ENCODE peak calls at places on chromosomes 13 and 19, in nine cellular contexts. U, Z, Y, N, T, S, R, P and Q are unnamed samples.

GRCh38 chr13:65889368-65889767 is 1340.8 kb downstream of the PCDH9 start:
- DNase-seq in U (no peak), Z (no peak), Y (peak; percentile 47), N (no peak), T (no peak), S (no peak), R (no peak), P (no peak), Q (peak; percentile 44)

GRCh38 chr19:11381535-11382369 is 2.4 kb downstream of the EPOR start:
- DNase-seq in U (peak; percentile 66), Z (no peak), Y (peak; percentile 88), N (peak; percentile 63), T (peak; percentile 79), S (peak; percentile 79), R (peak; percentile 81), P (peak; percentile 64), Q (peak; percentile 93)

GRCh38 chr13:75901509-75901908 is 265.4 kb downstream of the LMO7 start:
- DNase-seq in U (no peak), Z (no peak), Y (no peak), N (no peak), T (no peak), S (no peak), R (no peak), P (no peak), Q (no peak)

GRCh38 chr13:51241720-51242119 is 19.5 kb downstream of the FAM124A start:
- DNase-seq in U (no peak), Z (no peak), Y (no peak), N (peak; percentile 40), T (peak; percentile 22), S (no peak), R (no peak), P (peak; percentile 65), Q (peak; percentile 95)

GRCh38 chr19:47512183-47512947 is 2.5 kb downstream of the NAPA start:
- DNase-seq in U (no peak), Z (no peak), Y (peak; percentile 52), N (peak; percentile 92), T (peak; percentile 45), S (no peak), R (no peak), P (no peak), Q (peak; percentile 73)

GRCh38 chr13:80612804-80613203 is 271.9 kb upstream of the SPRY2 start:
- DNase-seq in U (no peak), Z (no peak), Y (no peak), N (no peak), T (no peak), S (no peak), R (no peak), P (no peak), Q (no peak)

GRCh38 chr13:20565120-20565736 is 1.7 kb upstream of the IFT88 start:
- DNase-seq in U (no peak), Z (no peak), Y (no peak), N (no peak), T (no peak), S (no peak), R (no peak), P (no peak), Q (no peak)

GRCh38 chr19:3821857-3822364 is 35.7 kb upstream of the MATK start:
- DNase-seq in U (peak; percentile 88), Z (no peak), Y (peak; percentile 10), N (peak; percentile 64), T (peak; percentile 26), S (peak; percentile 76), R (peak; percentile 63), P (peak; percentile 37), Q (peak; percentile 20)

GRCh38 chr13:24038846-24039330 is 121.6 kb upstream of the SPATA13 start:
- DNase-seq in U (no peak), Z (no peak), Y (peak; percentile 74), N (peak; percentile 48), T (peak; percentile 49), S (no peak), R (no peak), P (no peak), Q (peak; percentile 61)

GRCh38 chr13:46321494-46322225 is 65.4 kb downstream of the RUBCNL start:
- DNase-seq in U (peak; percentile 49), Z (no peak), Y (peak; percentile 44), N (peak; percentile 64), T (peak; percentile 80), S (peak; percentile 29), R (peak; percentile 70), P (peak; percentile 27), Q (peak; percentile 75)

DNA sequence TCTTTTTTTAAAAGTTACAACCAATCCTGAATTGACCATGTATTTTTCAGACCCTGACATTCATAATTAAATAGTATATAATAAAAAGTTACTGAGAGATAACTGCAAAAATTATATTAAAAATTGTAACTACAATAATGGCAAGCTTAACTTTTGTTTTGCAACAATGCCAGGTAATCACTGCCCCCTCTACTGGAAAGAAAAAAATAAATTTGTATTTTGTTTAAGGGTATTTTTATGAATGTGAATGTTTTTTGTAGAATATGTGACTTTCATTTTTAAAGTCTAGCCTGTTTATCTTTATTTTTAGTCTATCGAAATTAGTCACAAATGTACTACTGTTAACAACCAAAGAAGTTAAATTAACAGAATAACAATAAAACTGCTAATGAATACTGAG is 21.7 kb downstream of the MRPS31 start:
- DNase-seq in U (no peak), Z (no peak), Y (no peak), N (no peak), T (peak; percentile 6), S (no peak), R (no peak), P (no peak), Q (no peak)
- TF ChIP-seq CTCF in U (no peak), Z (no peak), Y (peak; percentile 10), N (no peak), T (peak; percentile 38), S (no peak), R (no peak), P (no peak), Q (peak; percentile 25)

GRCh38 chr19:35721374-35721773 is 3.6 kb downstream of the KMT2B start:
- DNase-seq in U (no peak), Z (no peak), Y (no peak), N (no peak), T (no peak), S (no peak), R (no peak), P (no peak), Q (no peak)
- TF ChIP-seq CTCF in U (no peak), Z (no peak), Y (no peak), N (no peak), T (no peak), S (no peak), R (no peak), P (no peak), Q (no peak)

GRCh38 chr19:5228932-5229777 is 111.5 kb downstream of the PTPRS start:
- DNase-seq in U (no peak), Z (no peak), Y (no peak), N (no peak), T (no peak), S (no peak), R (no peak), P (peak; percentile 47), Q (no peak)

GRCh38 chr19:5228490-5228889 is 112.1 kb downstream of the PTPRS start:
- DNase-seq in U (no peak), Z (no peak), Y (no peak), N (no peak), T (no peak), S (no peak), R (no peak), P (no peak), Q (no peak)

GRCh38 chr19:5222821-5223321 is 117.7 kb downstream of the PTPRS start:
- DNase-seq in U (no peak), Z (no peak), Y (no peak), N (no peak), T (no peak), S (no peak), R (no peak), P (no peak), Q (no peak)

GRCh38 chr19:5224480-5224879 is 116.1 kb downstream of the PTPRS start:
- DNase-seq in U (no peak), Z (no peak), Y (no peak), N (no peak), T (no peak), S (no peak), R (no peak), P (no peak), Q (no peak)

DNA sequence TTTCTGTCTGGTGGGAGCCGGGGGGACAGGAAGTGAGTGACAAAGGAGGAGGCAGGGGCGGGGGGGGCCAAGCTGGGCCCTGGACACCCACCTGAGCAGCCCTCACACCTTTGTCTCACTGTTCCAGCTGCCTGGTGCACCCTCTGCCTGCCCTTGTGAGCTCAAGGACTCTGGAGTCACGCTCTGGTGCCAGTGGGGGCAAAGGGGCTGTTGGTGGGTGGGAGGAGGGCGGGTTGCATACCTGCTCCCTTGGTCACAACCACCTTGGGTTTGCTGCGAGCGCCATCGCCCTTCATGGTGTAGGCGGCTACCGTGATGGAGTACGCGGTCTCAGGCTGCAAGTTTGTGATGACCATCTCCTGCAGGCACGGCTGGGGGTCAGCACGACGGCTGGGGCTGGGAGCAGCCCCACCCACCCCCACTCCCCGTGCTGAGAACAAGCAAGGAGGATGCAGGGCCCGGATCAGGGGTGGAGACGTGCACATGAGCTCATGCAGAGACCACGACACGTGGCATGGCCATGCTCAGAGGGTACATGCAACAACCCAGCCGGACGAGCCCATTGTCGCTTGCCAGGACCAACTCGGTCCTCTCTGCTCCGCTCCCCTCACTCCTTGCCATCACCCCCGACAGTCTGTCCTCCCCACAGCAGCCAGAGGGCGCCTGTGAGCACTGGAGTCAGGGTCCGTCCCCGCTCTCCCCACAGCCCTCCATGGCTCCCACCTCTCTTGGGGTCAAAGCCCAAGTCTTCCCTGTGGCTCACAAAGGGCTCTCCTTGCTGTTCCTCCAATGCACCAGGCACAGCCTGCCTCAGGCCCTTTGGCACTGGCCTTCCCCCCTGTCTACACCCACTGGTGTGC is 114.9 kb downstream of the PTPRS start:
- DNase-seq in U (no peak), Z (no peak), Y (no peak), N (no peak), T (peak; percentile 6), S (no peak), R (no peak), P (no peak), Q (no peak)
- TF ChIP-seq CTCF in U (peak; percentile 38), Z (peak; percentile 38), Y (peak; percentile 40), N (peak; percentile 30), T (peak; percentile 69), S (peak; percentile 46), R (no peak), P (no peak), Q (peak; percentile 44)

GRCh38 chr19:40444181-40445005 is at the start of gene SERTAD3:
- DNase-seq in U (peak; percentile 84), Z (peak; percentile 94), Y (peak; percentile 91), N (peak; percentile 98), T (peak; percentile 96), S (peak; percentile 97), R (peak; percentile 98), P (peak; percentile 98), Q (peak; percentile 89)
- TF ChIP-seq CTCF in U (peak; percentile 56), Z (peak; percentile 28), Y (peak; percentile 38), N (peak; percentile 20), T (peak; percentile 47), S (peak; percentile 15), R (no peak), P (peak; percentile 42), Q (no peak)

GRCh38 chr13:30978981-30979956 is 46.8 kb downstream of the TEX26 start:
- DNase-seq in U (no peak), Z (no peak), Y (no peak), N (peak; percentile 19), T (peak; percentile 36), S (peak; percentile 28), R (no peak), P (no peak), Q (no peak)
- TF ChIP-seq CTCF in U (peak; percentile 55), Z (peak; percentile 23), Y (peak; percentile 21), N (peak; percentile 21), T (peak; percentile 77), S (peak; percentile 70), R (no peak), P (no peak), Q (peak; percentile 56)